ENCODE peak calls at places on chromosomes 5 and 9, in eight cellular contexts. Y is foreskin keratinocyte; F is T-helper 1 cell; Q is SW 1271; A is cardiac muscle cell; R is activated CD4-positive, alpha-beta T cell treated with anti-CD3 and anti-CD28 coated beads, Interleukin-2, amount 50 U/mL, for 48 hours; V is NCI-H446 treated with DMSO at 0.1 percent for 48 hours; G is fibroblast of pulmonary artery. C is an unnamed sample.

GRCh38 chr9:87792831-87793288 is 66.9 kb downstream of the CTSL start:
- DNase-seq in A (peak), G (peak), Q (peak), Y (no peak), R (peak), V (no peak), F (peak), C (peak)

GRCh38 chr9:92607773-92608172 is 62.2 kb downstream of the IPPK start:
- DNase-seq in V (no peak), G (peak), A (peak), Y (no peak), Q (no peak), R (no peak), F (no peak), C (no peak)

GRCh38 chr5:157915638-157916037 is 56.7 kb upstream of the CLINT1 start:
- DNase-seq in G (peak), A (peak), F (no peak), Y (no peak), R (no peak), Q (no peak), V (peak), C (no peak)

GRCh38 chr9:82438581-82438980 is 450.0 kb downstream of the SPATA31D1 start:
- DNase-seq in F (no peak), Q (no peak), G (no peak), A (no peak), V (no peak), Y (no peak), R (no peak), C (no peak)

GRCh38 chr5:142671801-142672200 is 14.1 kb downstream of the FGF1 start:
- DNase-seq in G (peak), Q (no peak), V (no peak), R (no peak), A (peak), Y (peak), F (no peak), C (no peak)

GRCh38 chr9:123422593-123422992 is 66.6 kb downstream of the CRB2 start:
- DNase-seq in G (no peak), R (no peak), Y (no peak), A (no peak), V (no peak), Q (no peak), F (no peak), C (no peak)

GRCh38 chr5:166031926-166032325 is 2259.5 kb upstream of the WWC1 start:
- DNase-seq in V (no peak), Q (no peak), Y (peak), G (no peak), A (no peak), F (no peak), R (no peak), C (no peak)

GRCh38 chr5:174624754-174625506 is 99.5 kb upstream of the MSX2 start:
- DNase-seq in Q (no peak), F (no peak), Y (no peak), R (no peak), G (peak), V (no peak), A (peak), C (no peak)

GRCh38 chr9:95023217-95024003 is 294.1 kb downstream of the FANCC start:
- DNase-seq in A (peak), F (no peak), Q (no peak), Y (peak), V (no peak), G (peak), R (no peak), C (no peak)

GRCh38 chr9:124493794-124494479 is 13.3 kb downstream of the NR5A1 start:
- DNase-seq in Y (no peak), F (no peak), V (no peak), G (no peak), A (no peak), R (no peak), Q (no peak), C (no peak)

GRCh38 chr5:135391869-135392255 is 7.2 kb downstream of the MACROH2A1 start:
- DNase-seq in Y (no peak), Q (no peak), F (no peak), R (no peak), V (no peak), A (no peak), G (no peak), C (no peak)

GRCh38 chr9:95772320-95773060 is 103.0 kb upstream of the ERCC6L2 start:
- DNase-seq in F (no peak), Q (no peak), G (peak), Y (no peak), V (no peak), A (peak), R (no peak), C (no peak)

GRCh38 chr5:141737485-141737884 is 55.5 kb upstream of the ARAP3 start:
- DNase-seq in G (no peak), A (no peak), R (no peak), Y (no peak), V (no peak), Q (no peak), F (no peak), C (no peak)

GRCh38 chr5:15008911-15009310 is 137.3 kb upstream of the ANKH start:
- DNase-seq in A (peak), V (no peak), R (no peak), Y (no peak), Q (no peak), F (no peak), G (peak), C (no peak)